ENCODE peak calls at places on chromosome 20, in four cellular contexts. One of them, this sample, is unnamed.

GRCh38 chr20:4942336-4942735 is 59.0 kb downstream of the SLC23A2 start:
- DNase-seq in BJ: peak; percentile 46
- DNase-seq in GM04504: peak; percentile 62
- DNase-seq in stimulated activated CD4-positive, alpha-beta T cell treated with anti-CD3 and anti-CD28 coated beads, Interleukin-1b, Interleukin-23, amount 100 ng/mL, for 4 hours: no peak
- DNase-seq in this sample: no peak

GRCh38 chr20:25139061-25139705 is 56.3 kb upstream of the ENTPD6 start:
- DNase-seq in BJ: no peak
- DNase-seq in GM04504: no peak
- DNase-seq in stimulated activated CD4-positive, alpha-beta T cell treated with anti-CD3 and anti-CD28 coated beads, Interleukin-1b, Interleukin-23, amount 100 ng/mL, for 4 hours: no peak
- DNase-seq in this sample: no peak

GRCh38 chr20:32823078-32823477 is 3.3 kb downstream of the MAPRE1 start:
- DNase-seq in BJ: peak; percentile 66
- DNase-seq in GM04504: peak; percentile 68
- DNase-seq in stimulated activated CD4-positive, alpha-beta T cell treated with anti-CD3 and anti-CD28 coated beads, Interleukin-1b, Interleukin-23, amount 100 ng/mL, for 4 hours: no peak
- DNase-seq in this sample: no peak

GRCh38 chr20:31842471-31843157 is 2.8 kb downstream of the FOXS1 start:
- DNase-seq in BJ: no peak
- DNase-seq in GM04504: no peak
- DNase-seq in stimulated activated CD4-positive, alpha-beta T cell treated with anti-CD3 and anti-CD28 coated beads, Interleukin-1b, Interleukin-23, amount 100 ng/mL, for 4 hours: no peak
- DNase-seq in this sample: no peak

GRCh38 chr20:25204550-25205276 is 9.2 kb downstream of the ENTPD6 start:
- DNase-seq in BJ: no peak
- DNase-seq in GM04504: no peak
- DNase-seq in stimulated activated CD4-positive, alpha-beta T cell treated with anti-CD3 and anti-CD28 coated beads, Interleukin-1b, Interleukin-23, amount 100 ng/mL, for 4 hours: no peak
- DNase-seq in this sample: no peak

GRCh38 chr20:35711588-35712209 is 12.5 kb downstream of the ROMO1 start:
- DNase-seq in BJ: no peak
- DNase-seq in GM04504: no peak
- DNase-seq in stimulated activated CD4-positive, alpha-beta T cell treated with anti-CD3 and anti-CD28 coated beads, Interleukin-1b, Interleukin-23, amount 100 ng/mL, for 4 hours: no peak
- DNase-seq in this sample: no peak

GRCh38 chr20:14445310-14445709 is 107.9 kb upstream of the FLRT3 start:
- DNase-seq in BJ: peak; percentile 26
- DNase-seq in GM04504: peak; percentile 32
- DNase-seq in stimulated activated CD4-positive, alpha-beta T cell treated with anti-CD3 and anti-CD28 coated beads, Interleukin-1b, Interleukin-23, amount 100 ng/mL, for 4 hours: no peak
- DNase-seq in this sample: no peak

GRCh38 chr20:53205046-53205445 is 232.9 kb downstream of the TSHZ2 start:
- DNase-seq in BJ: no peak
- DNase-seq in GM04504: no peak
- DNase-seq in stimulated activated CD4-positive, alpha-beta T cell treated with anti-CD3 and anti-CD28 coated beads, Interleukin-1b, Interleukin-23, amount 100 ng/mL, for 4 hours: no peak
- DNase-seq in this sample: no peak

GRCh38 chr20:45115829-45116228 is 855 bp upstream of the WFDC5 start:
- DNase-seq in BJ: no peak
- DNase-seq in GM04504: no peak
- DNase-seq in stimulated activated CD4-positive, alpha-beta T cell treated with anti-CD3 and anti-CD28 coated beads, Interleukin-1b, Interleukin-23, amount 100 ng/mL, for 4 hours: no peak
- DNase-seq in this sample: no peak

GRCh38 chr20:10686356-10687169 is 12.8 kb upstream of the JAG1 start:
- DNase-seq in BJ: no peak
- DNase-seq in GM04504: no peak
- DNase-seq in stimulated activated CD4-positive, alpha-beta T cell treated with anti-CD3 and anti-CD28 coated beads, Interleukin-1b, Interleukin-23, amount 100 ng/mL, for 4 hours: no peak
- DNase-seq in this sample: no peak

GRCh38 chr20:46055269-46055668 is 26.3 kb downstream of the SLC12A5 start:
- DNase-seq in BJ: no peak
- DNase-seq in GM04504: no peak
- DNase-seq in stimulated activated CD4-positive, alpha-beta T cell treated with anti-CD3 and anti-CD28 coated beads, Interleukin-1b, Interleukin-23, amount 100 ng/mL, for 4 hours: no peak
- DNase-seq in this sample: no peak

GRCh38 chr20:25282034-25282781 is 34.3 kb downstream of the PYGB start:
- DNase-seq in BJ: no peak
- DNase-seq in GM04504: no peak
- DNase-seq in stimulated activated CD4-positive, alpha-beta T cell treated with anti-CD3 and anti-CD28 coated beads, Interleukin-1b, Interleukin-23, amount 100 ng/mL, for 4 hours: no peak
- DNase-seq in this sample: no peak

GRCh38 chr20:36768768-36769430 is 4.7 kb downstream of the DSN1 start:
- DNase-seq in BJ: peak; percentile 52
- DNase-seq in GM04504: peak; percentile 55
- DNase-seq in stimulated activated CD4-positive, alpha-beta T cell treated with anti-CD3 and anti-CD28 coated beads, Interleukin-1b, Interleukin-23, amount 100 ng/mL, for 4 hours: no peak
- DNase-seq in this sample: no peak

GRCh38 chr20:47013606-47014005 is 119.0 kb downstream of the EYA2 start:
- DNase-seq in BJ: no peak
- DNase-seq in GM04504: no peak
- DNase-seq in stimulated activated CD4-positive, alpha-beta T cell treated with anti-CD3 and anti-CD28 coated beads, Interleukin-1b, Interleukin-23, amount 100 ng/mL, for 4 hours: no peak
- DNase-seq in this sample: no peak

GRCh38 chr20:53598140-53599038 is 4.8 kb upstream of the ZNF217 start:
- DNase-seq in BJ: no peak
- DNase-seq in GM04504: no peak
- DNase-seq in stimulated activated CD4-positive, alpha-beta T cell treated with anti-CD3 and anti-CD28 coated beads, Interleukin-1b, Interleukin-23, amount 100 ng/mL, for 4 hours: no peak
- DNase-seq in this sample: no peak

GRCh38 chr20:51529758-51530157 is 12.8 kb downstream of the NFATC2 start:
- DNase-seq in BJ: no peak
- DNase-seq in GM04504: no peak
- DNase-seq in stimulated activated CD4-positive, alpha-beta T cell treated with anti-CD3 and anti-CD28 coated beads, Interleukin-1b, Interleukin-23, amount 100 ng/mL, for 4 hours: peak; percentile 72
- DNase-seq in this sample: no peak